ENCODE peak calls at places on chromosomes 11 and 22, in seven cellular contexts. X is activated effector memory CD4-positive, alpha-beta T cell treated with anti-CD3 and anti-CD28 coated beads, Interleukin-2, amount 50 U/mL, for 16 hours; F is CD8-positive, alpha-beta memory T cell; N is NCI-H510A treated with DMSO at 0.1 percent for 48 hours; I is EH; G is brain microvascular endothelial cell; Q is activated CD4-positive, CD25-positive, alpha-beta regulatory T cell. C is an unnamed sample.

GRCh38 chr11:854601-855342 is 12.1 kb downstream of the TSPAN4 start:
- DNase-seq in X (no peak), F (no peak), N (no peak), I (no peak), G (no peak), Q (no peak), C (no peak)

GRCh38 chr22:43829448-43829821 is 17.3 kb upstream of the EFCAB6 start:
- DNase-seq in X (peak), F (no peak), N (no peak), I (no peak), G (no peak), Q (no peak), C (no peak)

GRCh38 chr11:47442514-47442913 is 6.4 kb downstream of the RAPSN start:
- DNase-seq in X (no peak), F (no peak), N (no peak), I (no peak), G (no peak), Q (no peak), C (no peak)

GRCh38 chr11:17578296-17578695 is 31.2 kb downstream of the OTOG start:
- DNase-seq in X (peak), F (no peak), N (no peak), I (no peak), G (no peak), Q (no peak), C (no peak)

GRCh38 chr22:30245181-30245984 is 1.2 kb downstream of the LIF start:
- DNase-seq in X (no peak), F (no peak), N (no peak), I (no peak), G (no peak), Q (no peak), C (no peak)

GRCh38 chr22:19224985-19225384 is 46.4 kb upstream of the SLC25A1 start:
- DNase-seq in X (no peak), F (no peak), N (no peak), I (no peak), G (no peak), Q (no peak), C (no peak)

GRCh38 chr11:118379497-118379896 is 20.1 kb downstream of the UBE4A start:
- DNase-seq in X (no peak), F (no peak), N (no peak), I (no peak), G (no peak), Q (no peak), C (no peak)

GRCh38 chr11:58433638-58434203 is 5.8 kb upstream of the OR5B2 start:
- DNase-seq in X (no peak), F (no peak), N (no peak), I (no peak), G (no peak), Q (no peak), C (no peak)

GRCh38 chr11:28833670-28834069 is 725.5 kb downstream of the METTL15 start:
- DNase-seq in X (no peak), F (no peak), N (no peak), I (peak), G (peak), Q (no peak), C (no peak)

GRCh38 chr22:20149257-20150250 is 1.3 kb downstream of the CCDC188 start:
- DNase-seq in X (no peak), F (no peak), N (no peak), I (no peak), G (no peak), Q (no peak), C (no peak)

GRCh38 chr22:48793949-48794348 is 1033.7 kb downstream of the BRD1 start:
- DNase-seq in X (no peak), F (no peak), N (no peak), I (no peak), G (no peak), Q (no peak), C (no peak)

GRCh38 chr11:44878696-44879095 is 72.0 kb downstream of the TP53I11 start:
- DNase-seq in X (no peak), F (no peak), N (no peak), I (no peak), G (no peak), Q (no peak), C (no peak)